ENCODE peak calls at places on chromosomes 7 and 10, in five cellular contexts. One of them, this sample, is unnamed.

GRCh38 chr7:69177326-69177897 is 420.9 kb upstream of the AUTS2 start:
- DNase-seq in body of pancreas: no peak
- DNase-seq in DND-41: no peak
- DNase-seq in right lobe of liver: no peak
- DNase-seq in H9: no peak
- DNase-seq in this sample: no peak

GRCh38 chr10:79158004-79158340 is 89.2 kb downstream of the ZMIZ1 start:
- DNase-seq in body of pancreas: no peak
- DNase-seq in H9: no peak
- DNase-seq in DND-41: no peak
- DNase-seq in right lobe of liver: no peak
- DNase-seq in this sample: no peak

GRCh38 chr7:54841772-54842707 is 83.0 kb upstream of the SEC61G start:
- DNase-seq in DND-41: no peak
- DNase-seq in right lobe of liver: peak; percentile 81
- DNase-seq in H9: peak; percentile 47
- DNase-seq in body of pancreas: peak; percentile 42
- DNase-seq in this sample: peak; percentile 57

GRCh38 chr10:110209399-110209925 is 2.1 kb downstream of the MXI1 start:
- DNase-seq in DND-41: peak; percentile 35
- DNase-seq in right lobe of liver: peak; percentile 68
- DNase-seq in body of pancreas: peak; percentile 71
- DNase-seq in H9: peak; percentile 41
- DNase-seq in this sample: peak; percentile 62

GRCh38 chr7:50739744-50740455 is 42.8 kb downstream of the GRB10 start:
- DNase-seq in right lobe of liver: no peak
- DNase-seq in body of pancreas: no peak
- DNase-seq in H9: no peak
- DNase-seq in DND-41: peak; percentile 73
- DNase-seq in this sample: no peak

GRCh38 chr7:30888783-30889182 is 22.9 kb upstream of the AQP1 start:
- DNase-seq in body of pancreas: no peak
- DNase-seq in DND-41: no peak
- DNase-seq in H9: no peak
- DNase-seq in right lobe of liver: no peak
- DNase-seq in this sample: peak; percentile 74

GRCh38 chr7:156128496-156128895 is 316.2 kb upstream of the SHH start:
- DNase-seq in DND-41: no peak
- DNase-seq in body of pancreas: no peak
- DNase-seq in right lobe of liver: no peak
- DNase-seq in H9: no peak
- DNase-seq in this sample: no peak

GRCh38 chr10:127349737-127350136 is 153.3 kb upstream of the INSYN2A start:
- DNase-seq in H9: no peak
- DNase-seq in DND-41: no peak
- DNase-seq in body of pancreas: no peak
- DNase-seq in right lobe of liver: no peak
- DNase-seq in this sample: no peak

GRCh38 chr7:105389889-105390288 is 1.2 kb upstream of the SRPK2 start:
- DNase-seq in DND-41: no peak
- DNase-seq in right lobe of liver: no peak
- DNase-seq in body of pancreas: no peak
- DNase-seq in H9: no peak
- DNase-seq in this sample: no peak

GRCh38 chr10:42594246-42594650 is 44.1 kb downstream of the ZNF33B start:
- DNase-seq in DND-41: no peak
- DNase-seq in body of pancreas: no peak
- DNase-seq in right lobe of liver: no peak
- DNase-seq in H9: no peak
- DNase-seq in this sample: no peak

GRCh38 chr7:128671992-128672391 is at the start of gene GARIN1A:
- DNase-seq in DND-41: no peak
- DNase-seq in H9: no peak
- DNase-seq in body of pancreas: no peak
- DNase-seq in right lobe of liver: no peak
- DNase-seq in this sample: no peak

GRCh38 chr7:158840604-158841003 is 11.3 kb upstream of the ESYT2 start:
- DNase-seq in DND-41: no peak
- DNase-seq in body of pancreas: no peak
- DNase-seq in right lobe of liver: no peak
- DNase-seq in H9: no peak
- DNase-seq in this sample: no peak

GRCh38 chr7:6529643-6530042 is 21.6 kb downstream of the GRID2IP start:
- DNase-seq in right lobe of liver: no peak
- DNase-seq in body of pancreas: no peak
- DNase-seq in DND-41: no peak
- DNase-seq in H9: no peak
- DNase-seq in this sample: no peak

GRCh38 chr7:6533893-6534804 is 17.1 kb downstream of the GRID2IP start:
- DNase-seq in right lobe of liver: no peak
- DNase-seq in H9: no peak
- DNase-seq in body of pancreas: no peak
- DNase-seq in DND-41: no peak
- DNase-seq in this sample: no peak

GRCh38 chr7:6530626-6531491 is 20.4 kb downstream of the GRID2IP start:
- DNase-seq in DND-41: peak; percentile 62
- DNase-seq in H9: peak; percentile 76
- DNase-seq in right lobe of liver: no peak
- DNase-seq in body of pancreas: no peak
- DNase-seq in this sample: no peak

GRCh38 chr7:6531492-6532279 is 19.6 kb downstream of the GRID2IP start:
- DNase-seq in H9: no peak
- DNase-seq in body of pancreas: no peak
- DNase-seq in right lobe of liver: no peak
- DNase-seq in DND-41: no peak
- DNase-seq in this sample: no peak

DNA sequence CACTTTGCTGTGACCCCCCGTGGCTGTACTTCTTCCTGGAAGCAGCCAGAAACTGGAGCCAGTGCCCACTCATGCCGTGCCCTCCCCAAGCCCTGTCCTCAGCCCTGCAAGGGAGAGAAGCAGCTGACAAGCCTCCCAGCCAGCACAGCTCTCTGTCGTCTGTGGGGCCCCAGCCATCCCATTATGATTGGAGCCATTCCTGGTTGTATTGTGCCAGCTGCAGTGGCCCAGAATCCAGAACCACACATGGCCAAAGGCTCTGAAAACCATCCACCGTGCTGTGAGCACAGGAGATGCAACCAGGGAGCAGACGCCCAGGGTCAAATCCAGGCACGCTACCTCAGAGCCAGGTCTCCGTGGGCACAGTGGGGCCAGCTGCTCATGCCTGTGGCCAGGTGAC is 18.7 kb downstream of the GRID2IP start:
- DNase-seq in H9: no peak
- DNase-seq in right lobe of liver: no peak
- DNase-seq in body of pancreas: no peak
- DNase-seq in DND-41: no peak
- DNase-seq in this sample: no peak
- H3K27me3 ChIP-seq in H9: peaks cover 2% of the 10 kb centered on the region
- H3K27me3 ChIP-seq in right lobe of liver: no peaks in the 10 kb centered on the region
- H3K27me3 ChIP-seq in body of pancreas: no peaks in the 10 kb centered on the region
- H3K27me3 ChIP-seq in DND-41: peaks cover 47% of the 10 kb centered on the region
- H3K27me3 ChIP-seq in this sample: peaks cover 3% of the 10 kb centered on the region

DNA sequence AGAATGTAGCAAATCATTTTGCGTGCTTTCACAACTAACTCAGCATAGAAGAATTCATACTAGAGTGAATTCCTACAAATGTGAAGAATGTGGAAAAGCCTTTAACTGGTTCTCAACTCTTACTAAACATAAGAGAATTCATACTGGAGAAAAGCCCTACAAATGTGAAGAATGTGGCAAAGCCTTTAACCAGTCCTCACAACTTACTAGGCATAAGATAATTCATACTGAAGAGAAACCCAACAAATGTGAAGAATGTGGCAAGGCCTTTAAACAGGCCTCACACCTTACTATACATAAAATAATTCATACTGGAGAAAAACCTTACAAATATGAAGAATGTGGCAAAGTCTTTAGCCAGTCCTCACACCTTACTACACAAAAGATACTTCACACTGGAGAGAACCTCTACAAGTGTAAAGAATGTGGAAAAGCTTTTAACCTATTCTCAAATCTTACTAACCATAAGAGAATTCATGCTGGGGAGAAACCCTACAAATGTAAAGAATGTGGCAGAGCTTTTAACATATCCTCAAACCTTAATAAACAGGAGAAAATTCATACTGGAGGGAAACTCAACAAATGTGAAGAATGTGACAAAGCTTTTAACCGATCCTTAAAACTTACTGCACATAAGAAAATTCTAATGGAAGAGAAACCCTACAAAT is 40.8 kb downstream of the ZNF107 start:
- DNase-seq in DND-41: no peak
- DNase-seq in H9: no peak
- DNase-seq in right lobe of liver: no peak
- DNase-seq in body of pancreas: no peak
- DNase-seq in this sample: no peak
- H3K9me3 ChIP-seq in DND-41: peaks cover 80% of the 10 kb centered on the region
- H3K9me3 ChIP-seq in H9: peaks cover 54% of the 10 kb centered on the region
- H3K9me3 ChIP-seq in right lobe of liver: peaks cover 23% of the 10 kb centered on the region
- H3K9me3 ChIP-seq in body of pancreas: no peaks in the 10 kb centered on the region
- H3K9me3 ChIP-seq in this sample: peaks cover 36% of the 10 kb centered on the region

GRCh38 chr7:151394076-151395035 is 15.5 kb downstream of the WDR86 start:
- DNase-seq in body of pancreas: no peak
- DNase-seq in H9: no peak
- DNase-seq in DND-41: no peak
- DNase-seq in right lobe of liver: peak; percentile 40
- DNase-seq in this sample: no peak
- H3K27me3 ChIP-seq in body of pancreas: no peaks in the 10 kb centered on the region
- H3K27me3 ChIP-seq in H9: no peaks in the 10 kb centered on the region
- H3K27me3 ChIP-seq in DND-41: no peaks in the 10 kb centered on the region
- H3K27me3 ChIP-seq in right lobe of liver: no peaks in the 10 kb centered on the region
- H3K27me3 ChIP-seq in this sample: no peaks in the 10 kb centered on the region

DNA sequence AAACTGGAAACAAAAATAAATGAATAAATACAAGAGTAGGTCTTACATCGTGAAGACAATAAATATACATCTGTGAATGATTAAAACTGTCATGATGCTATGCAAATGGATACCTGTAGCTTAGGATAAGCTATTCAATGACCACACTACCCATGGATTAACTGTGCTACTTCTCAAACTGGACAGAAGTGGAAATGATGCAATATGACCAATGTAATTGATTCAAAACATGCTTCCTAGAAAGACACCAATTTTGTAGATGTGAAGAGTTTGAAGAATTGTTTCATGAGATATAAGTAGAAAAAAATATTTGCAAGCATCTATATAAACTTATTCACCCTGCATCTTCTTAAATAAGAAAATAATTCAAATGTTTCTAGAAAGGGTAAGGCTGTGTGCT is 36.1 kb downstream of the TFPI2 start:
- DNase-seq in body of pancreas: no peak
- DNase-seq in right lobe of liver: no peak
- DNase-seq in DND-41: no peak
- DNase-seq in H9: no peak
- DNase-seq in this sample: no peak
- H3K9me3 ChIP-seq in body of pancreas: no peaks in the 10 kb centered on the region
- H3K9me3 ChIP-seq in right lobe of liver: no peaks in the 10 kb centered on the region
- H3K9me3 ChIP-seq in DND-41: no peaks in the 10 kb centered on the region
- H3K9me3 ChIP-seq in H9: no peaks in the 10 kb centered on the region
- H3K9me3 ChIP-seq in this sample: no peaks in the 10 kb centered on the region

GRCh38 chr10:22244855-22245254 is 27.0 kb upstream of the EBLN1 start:
- DNase-seq in right lobe of liver: no peak
- DNase-seq in body of pancreas: no peak
- DNase-seq in DND-41: no peak
- DNase-seq in H9: no peak
- DNase-seq in this sample: no peak

GRCh38 chr10:22250897-22251605 is 33.2 kb upstream of the EBLN1 start:
- DNase-seq in right lobe of liver: no peak
- DNase-seq in DND-41: no peak
- DNase-seq in H9: no peak
- DNase-seq in body of pancreas: no peak
- DNase-seq in this sample: no peak

GRCh38 chr10:22245567-22245966 is 27.8 kb upstream of the EBLN1 start:
- DNase-seq in body of pancreas: no peak
- DNase-seq in H9: no peak
- DNase-seq in right lobe of liver: no peak
- DNase-seq in DND-41: no peak
- DNase-seq in this sample: no peak

GRCh38 chr10:22246680-22247391 is 29.0 kb upstream of the EBLN1 start:
- DNase-seq in H9: no peak
- DNase-seq in body of pancreas: no peak
- DNase-seq in right lobe of liver: no peak
- DNase-seq in DND-41: no peak
- DNase-seq in this sample: no peak

DNA sequence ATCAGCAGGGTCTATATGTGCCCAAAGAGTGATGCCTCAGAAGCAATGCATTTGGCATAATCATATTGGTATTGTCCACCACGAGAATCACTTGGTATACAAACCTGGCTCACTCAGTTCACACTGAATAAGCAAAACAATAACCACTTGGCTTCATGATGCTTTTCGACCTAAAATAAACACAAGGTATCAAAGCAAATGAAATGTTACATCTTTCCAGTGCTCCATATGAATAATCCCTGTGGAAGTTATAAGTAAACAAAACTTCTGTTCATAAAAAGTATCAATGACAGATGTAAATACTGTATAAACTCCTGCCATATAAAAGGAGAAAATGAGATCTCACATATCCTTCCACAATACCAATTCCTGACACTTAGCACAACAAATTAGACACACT is 29.8 kb upstream of the EBLN1 start:
- DNase-seq in DND-41: no peak
- DNase-seq in H9: no peak
- DNase-seq in body of pancreas: no peak
- DNase-seq in right lobe of liver: no peak
- DNase-seq in this sample: no peak
- H3K27me3 ChIP-seq in DND-41: peaks cover 20% of the 10 kb centered on the region
- H3K27me3 ChIP-seq in H9: peaks cover 15% of the 10 kb centered on the region
- H3K27me3 ChIP-seq in body of pancreas: no peaks in the 10 kb centered on the region
- H3K27me3 ChIP-seq in right lobe of liver: no peaks in the 10 kb centered on the region
- H3K27me3 ChIP-seq in this sample: no peaks in the 10 kb centered on the region

GRCh38 chr7:94530114-94530513 is 20.5 kb downstream of the CASD1 start:
- DNase-seq in H9: no peak
- DNase-seq in right lobe of liver: no peak
- DNase-seq in body of pancreas: no peak
- DNase-seq in DND-41: no peak
- DNase-seq in this sample: no peak

GRCh38 chr7:94525917-94526316 is 16.3 kb downstream of the CASD1 start:
- DNase-seq in H9: no peak
- DNase-seq in body of pancreas: no peak
- DNase-seq in right lobe of liver: no peak
- DNase-seq in DND-41: no peak
- DNase-seq in this sample: no peak

DNA sequence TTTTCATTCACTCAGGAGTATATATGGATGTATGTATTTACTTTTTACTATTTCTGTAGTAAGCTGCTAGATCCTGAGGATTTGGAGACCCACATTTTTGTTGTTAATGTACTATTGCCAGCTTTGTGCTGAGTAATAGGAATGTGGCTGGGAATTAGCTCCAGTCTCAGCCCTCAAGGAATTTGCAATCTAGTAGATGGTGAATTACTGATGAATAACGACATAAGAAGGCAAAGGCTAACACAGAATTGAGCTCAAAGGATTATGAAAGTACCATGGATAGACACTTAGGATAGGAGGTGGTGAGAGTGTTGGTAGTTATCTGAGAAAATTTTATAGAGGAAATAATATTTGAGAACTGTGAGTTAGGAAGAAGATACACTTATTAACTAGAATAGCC is 19.9 kb downstream of the CASD1 start:
- DNase-seq in right lobe of liver: no peak
- DNase-seq in body of pancreas: no peak
- DNase-seq in H9: no peak
- DNase-seq in DND-41: no peak
- DNase-seq in this sample: no peak
- H3K9me3 ChIP-seq in right lobe of liver: no peaks in the 10 kb centered on the region
- H3K9me3 ChIP-seq in body of pancreas: no peaks in the 10 kb centered on the region
- H3K9me3 ChIP-seq in H9: no peaks in the 10 kb centered on the region
- H3K9me3 ChIP-seq in DND-41: no peaks in the 10 kb centered on the region
- H3K9me3 ChIP-seq in this sample: no peaks in the 10 kb centered on the region